ENCODE peak calls at places on chromosomes 12 and 14, in six cellular contexts. K, S, L, Z, V and A are unnamed samples.

GRCh38 chr14:56150645-56151345 is 32.6 kb downstream of the PELI2 start:
- DNase-seq in Z (no peak), L (no peak), V (no peak), S (no peak), K (no peak), A (no peak)

GRCh38 chr14:21092147-21093011 is 6.1 kb downstream of the ZNF219 start:
- DNase-seq in Z (peak), K (peak), L (peak), V (peak), S (peak), A (peak)

GRCh38 chr14:65847065-65847847 is 434.7 kb downstream of the FUT8 start:
- DNase-seq in L (no peak), V (no peak), S (no peak), K (no peak), Z (no peak), A (no peak)

GRCh38 chr12:32198555-32198954 is 91.9 kb downstream of the BICD1 start:
- DNase-seq in S (no peak), V (peak), L (no peak), K (peak), Z (no peak), A (peak)

GRCh38 chr14:68512088-68512487 is 280.8 kb downstream of the ZFP36L1 start:
- DNase-seq in L (no peak), Z (no peak), V (no peak), S (peak), K (no peak), A (peak)

GRCh38 chr12:75825686-75826085 is 205.9 kb downstream of the PHLDA1 start:
- DNase-seq in Z (no peak), K (peak), L (no peak), V (peak), S (no peak), A (peak)

GRCh38 chr12:121278450-121279375 is 17.8 kb downstream of the CAMKK2 start:
- DNase-seq in S (peak), Z (no peak), L (no peak), K (no peak), V (no peak), A (peak)

GRCh38 chr14:22280497-22281321 is 308.3 kb downstream of the DAD1 start:
- DNase-seq in L (no peak), K (no peak), S (no peak), Z (no peak), V (no peak), A (no peak)

GRCh38 chr14:49863483-49864262 is 11.1 kb upstream of the NEMF start:
- DNase-seq in Z (peak), V (no peak), S (peak), K (no peak), L (peak), A (peak)

GRCh38 chr12:95437565-95437964 is 36.4 kb upstream of the METAP2 start:
- DNase-seq in Z (no peak), V (no peak), K (no peak), L (no peak), S (no peak), A (no peak)

GRCh38 chr14:60220917-60221316 is 28.1 kb upstream of the PPM1A start:
- DNase-seq in V (no peak), S (no peak), Z (no peak), K (no peak), L (no peak), A (no peak)

GRCh38 chr14:67469954-67470353 is 18.6 kb downstream of the TMEM229B start:
- DNase-seq in Z (no peak), L (no peak), V (no peak), K (no peak), S (no peak), A (no peak)

GRCh38 chr14:101019974-101020710 is 116.6 kb upstream of the RTL1 start:
- DNase-seq in K (no peak), V (no peak), Z (no peak), L (no peak), S (no peak), A (no peak)

GRCh38 chr12:113128802-113129663 is 6.5 kb downstream of the RASAL1 start:
- DNase-seq in K (no peak), Z (no peak), V (no peak), L (no peak), S (peak), A (no peak)

GRCh38 chr14:26217778-26218177 is 380.1 kb downstream of the NOVA1 start:
- DNase-seq in L (no peak), Z (no peak), V (no peak), S (no peak), K (no peak), A (no peak)

GRCh38 chr12:103905730-103906349 is 24.4 kb upstream of the HSP90B1 start:
- DNase-seq in L (no peak), Z (no peak), S (no peak), V (no peak), K (no peak), A (no peak)

GRCh38 chr14:77980475-77981321 is 180.8 kb downstream of the ADCK1 start:
- DNase-seq in K (no peak), S (no peak), L (peak), V (no peak), Z (peak), A (no peak)

GRCh38 chr12:44817687-44818086 is 58.4 kb downstream of the NELL2 start:
- DNase-seq in Z (no peak), L (no peak), V (no peak), K (no peak), S (no peak), A (no peak)

GRCh38 chr12:26108915-26109314 is 15.9 kb downstream of the BHLHE41 start:
- DNase-seq in L (no peak), S (no peak), Z (no peak), V (no peak), K (no peak), A (no peak)

GRCh38 chr12:54052745-54053624 is 650 bp upstream of the HOXC4 start:
- DNase-seq in S (peak), L (no peak), K (no peak), Z (peak), V (no peak), A (peak)

GRCh38 chr14:23306412-23307145 is at the start of gene BCL2L2:
- DNase-seq in Z (peak), L (peak), S (peak), V (peak), K (peak), A (peak)

GRCh38 chr14:23047042-23047634 is 5.1 kb downstream of the PSMB11 start:
- DNase-seq in Z (no peak), K (peak), V (no peak), S (no peak), L (no peak), A (no peak)

GRCh38 chr14:98700748-98701147 is 571.2 kb downstream of the BCL11B start:
- DNase-seq in V (no peak), K (no peak), L (no peak), Z (no peak), S (no peak), A (no peak)

GRCh38 chr14:102568115-102568614 is 24.3 kb upstream of the RCOR1 start:
- DNase-seq in S (no peak), V (peak), K (peak), Z (peak), L (no peak), A (no peak)

GRCh38 chr14:89912667-89913211 is 41.8 kb downstream of the EFCAB11 start:
- DNase-seq in Z (peak), V (no peak), S (peak), L (no peak), K (peak), A (peak)

GRCh38 chr12:53190108-53190729 is 9.5 kb upstream of the CSAD start:
- DNase-seq in V (peak), S (peak), K (peak), Z (peak), L (peak), A (peak)

GRCh38 chr12:55830601-55831406 is 1.4 kb upstream of the DNAJC14 start:
- DNase-seq in V (no peak), Z (peak), L (peak), S (peak), K (no peak), A (peak)

GRCh38 chr14:65159281-65160062 is 57.2 kb upstream of the MAX start:
- DNase-seq in S (no peak), V (no peak), L (no peak), Z (no peak), K (no peak), A (no peak)

GRCh38 chr14:63928744-63929174 is 76.0 kb downstream of the SYNE2 start:
- DNase-seq in L (no peak), Z (no peak), V (no peak), K (no peak), S (peak), A (no peak)

GRCh38 chr12:98745578-98746391 is 100.7 kb downstream of the APAF1 start:
- DNase-seq in Z (no peak), K (no peak), S (peak), L (peak), V (no peak), A (peak)

GRCh38 chr14:97379091-97379531 is 581.9 kb downstream of the VRK1 start:
- DNase-seq in S (no peak), Z (no peak), K (no peak), V (no peak), L (peak), A (no peak)

GRCh38 chr12:38850463-38850862 is 54.9 kb downstream of the CPNE8 start:
- DNase-seq in Z (no peak), V (no peak), K (no peak), L (no peak), S (no peak), A (peak)

GRCh38 chr12:65585648-65586420 is 238.4 kb upstream of the HMGA2 start:
- DNase-seq in Z (no peak), V (no peak), S (no peak), K (no peak), L (no peak), A (no peak)

GRCh38 chr14:77033622-77034521 is 5.4 kb upstream of the IRF2BPL start:
- DNase-seq in S (peak), K (peak), Z (peak), V (no peak), L (peak), A (peak)

GRCh38 chr12:124477109-124477915 is 90.1 kb downstream of the NCOR2 start:
- DNase-seq in V (no peak), K (no peak), Z (no peak), L (no peak), S (no peak), A (no peak)

GRCh38 chr14:101442451-101442850 is 118.8 kb upstream of the DIO3 start:
- DNase-seq in Z (no peak), S (no peak), K (no peak), L (no peak), V (no peak), A (no peak)

GRCh38 chr14:103702095-103702494 is 13.2 kb downstream of the XRCC3 start:
- DNase-seq in V (no peak), S (no peak), Z (no peak), K (no peak), L (no peak), A (no peak)

GRCh38 chr12:121490401-121491257 is 90.2 kb downstream of the KDM2B start:
- DNase-seq in Z (no peak), S (no peak), V (no peak), K (no peak), L (no peak), A (no peak)

GRCh38 chr12:56258820-56259183 is 618 bp upstream of the ANKRD52 start:
- DNase-seq in K (no peak), Z (no peak), L (no peak), V (no peak), S (no peak), A (no peak)

GRCh38 chr14:36852853-36853634 is 191.4 kb downstream of the PAX9 start:
- DNase-seq in S (no peak), L (no peak), Z (peak), K (no peak), V (no peak), A (peak)
- H3K27ac ChIP-seq in S (no peak), L (no peak), Z (no peak), K (no peak), V (no peak), A (no peak)

GRCh38 chr14:52349731-52350130 is 35.6 kb downstream of the PTGER2 start:
- DNase-seq in S (no peak), K (no peak), V (no peak), L (no peak), Z (no peak), A (no peak)
- TF ChIP-seq EZH2phosphoT487 in S (no peak), K (no peak), V (no peak), L (no peak), Z (no peak), A (no peak)

GRCh38 chr12:109695961-109696461 is 17.6 kb upstream of the FAM222A start:
- DNase-seq in V (peak), S (no peak), Z (peak), K (no peak), L (peak), A (no peak)
- H2AFZ ChIP-seq in V (peak), S (no peak), Z (no peak), K (no peak), L (no peak), A (no peak)

DNA sequence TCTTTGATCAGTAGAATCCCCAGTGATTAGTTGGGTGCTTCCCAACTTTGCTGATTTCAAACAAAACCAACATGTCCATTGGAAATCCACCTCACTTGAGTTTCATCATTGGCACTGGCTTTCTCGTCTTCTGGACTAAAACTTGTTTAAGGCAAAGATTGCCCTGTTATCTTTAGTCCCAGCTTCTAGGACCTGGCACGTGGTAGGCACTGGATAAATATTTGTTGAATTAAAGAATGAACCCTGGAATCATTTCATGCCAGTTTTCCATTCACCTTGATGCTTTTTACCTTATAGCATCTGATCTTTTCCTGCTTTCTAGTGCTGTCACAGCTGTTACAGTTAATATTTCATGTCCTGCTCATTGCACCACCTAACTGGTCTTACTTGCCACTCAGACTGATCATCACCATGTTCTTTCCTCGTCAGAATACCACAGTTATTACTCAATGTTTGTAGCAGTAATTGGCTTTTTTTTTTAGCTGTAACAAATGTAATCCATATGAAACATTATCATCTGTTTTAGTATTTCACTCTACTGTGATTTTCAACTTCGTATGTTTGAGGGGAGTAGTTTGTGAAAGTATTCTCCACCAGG is 7.3 kb upstream of the C12orf50 start:
- DNase-seq in K (peak), Z (peak), S (no peak), V (no peak), L (no peak), A (peak)
- H3K27ac ChIP-seq in K (no peak), Z (peak), S (peak), V (no peak), L (no peak), A (peak)

GRCh38 chr12:108768591-108769500 is 37.5 kb upstream of the CORO1C start:
- DNase-seq in Z (peak), L (peak), V (peak), S (peak), K (no peak), A (no peak)
- TF ChIP-seq EZH2phosphoT487 in Z (no peak), L (no peak), V (no peak), S (no peak), K (no peak), A (no peak)

GRCh38 chr12:116057356-116057755 is 220.1 kb downstream of the MED13L start:
- DNase-seq in K (no peak), L (no peak), Z (no peak), V (no peak), S (no peak), A (peak)

GRCh38 chr12:116059901-116060300 is 217.6 kb downstream of the MED13L start:
- DNase-seq in K (no peak), Z (no peak), V (no peak), S (no peak), L (no peak), A (no peak)

GRCh38 chr12:116055895-116056607 is 221.4 kb downstream of the MED13L start:
- DNase-seq in V (no peak), S (no peak), Z (no peak), K (no peak), L (no peak), A (no peak)

GRCh38 chr12:116060765-116061164 is 216.7 kb downstream of the MED13L start:
- DNase-seq in S (no peak), L (no peak), V (no peak), K (no peak), Z (no peak), A (peak)

DNA sequence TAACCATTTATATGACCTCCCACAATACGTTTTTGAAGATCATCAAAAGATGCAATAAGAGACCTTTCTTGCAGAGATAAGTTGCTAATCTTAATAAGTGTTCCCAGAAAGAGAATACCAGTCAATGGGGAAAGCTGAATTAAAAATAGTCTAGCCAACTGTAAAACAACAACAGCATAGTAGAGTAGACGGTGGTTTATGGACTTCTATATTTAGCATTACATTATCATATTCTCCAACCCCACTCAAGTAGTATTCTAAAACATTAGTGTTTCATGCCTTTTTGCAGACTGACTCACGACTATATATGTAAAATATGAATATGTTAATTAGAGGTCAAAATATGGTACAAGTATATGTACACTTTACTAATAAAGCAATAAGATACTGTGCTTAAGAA is 218.9 kb downstream of the MED13L start:
- DNase-seq in V (no peak), Z (no peak), S (no peak), K (no peak), L (no peak), A (no peak)
- H2AFZ ChIP-seq in V (no peak), Z (no peak), S (no peak), K (no peak), L (no peak), A (no peak)

DNA sequence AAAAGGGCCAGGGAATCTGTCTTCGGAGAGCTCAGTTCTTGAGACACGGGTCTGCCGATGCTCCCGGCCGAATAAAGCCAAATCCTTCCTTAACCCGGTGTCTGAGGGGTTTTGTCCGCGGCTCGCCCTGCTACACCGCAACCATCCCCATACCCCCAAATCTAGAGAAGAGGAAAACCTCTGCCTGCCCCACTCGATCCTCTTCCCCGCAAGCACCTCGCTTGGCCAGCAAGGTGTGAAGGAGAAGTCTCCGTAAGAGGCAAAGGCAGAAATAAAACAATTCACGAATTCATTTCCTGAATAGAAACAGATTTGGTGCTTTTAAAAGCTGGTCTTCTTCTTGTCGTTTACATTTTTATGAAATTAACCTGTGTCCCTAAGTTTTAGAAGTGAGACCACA is 67.3 kb upstream of the GALNT9 start:
- DNase-seq in K (no peak), S (no peak), L (no peak), V (no peak), Z (no peak), A (no peak)
- H3K27ac ChIP-seq in K (no peak), S (no peak), L (no peak), V (no peak), Z (no peak), A (no peak)

GRCh38 chr12:106417926-106418910 is 60.7 kb downstream of the POLR3B start:
- DNase-seq in S (no peak), K (peak), Z (no peak), V (peak), L (no peak), A (peak)

GRCh38 chr12:106415134-106415533 is 57.6 kb downstream of the POLR3B start:
- DNase-seq in Z (no peak), V (no peak), S (no peak), K (peak), L (no peak), A (peak)

GRCh38 chr12:106416273-106416672 is 58.7 kb downstream of the POLR3B start:
- DNase-seq in L (peak), Z (no peak), V (no peak), K (no peak), S (no peak), A (no peak)

GRCh38 chr12:106423291-106423690 is 65.7 kb downstream of the POLR3B start:
- DNase-seq in S (no peak), L (no peak), Z (peak), V (no peak), K (no peak), A (no peak)

GRCh38 chr12:106418970-106419369 is 61.4 kb downstream of the POLR3B start:
- DNase-seq in S (no peak), V (no peak), K (no peak), Z (no peak), L (no peak), A (no peak)
- TF ChIP-seq EZH2phosphoT487 in S (no peak), V (no peak), K (no peak), Z (no peak), L (no peak), A (no peak)

GRCh38 chr12:6080149-6081045 is 44.1 kb downstream of the VWF start:
- DNase-seq in S (no peak), V (no peak), L (no peak), Z (no peak), K (no peak), A (no peak)

GRCh38 chr12:6084261-6084968 is 40.1 kb downstream of the VWF start:
- DNase-seq in S (peak), K (peak), Z (peak), V (peak), L (peak), A (peak)

GRCh38 chr12:6084969-6085450 is 39.5 kb downstream of the VWF start:
- DNase-seq in V (no peak), K (no peak), L (peak), Z (no peak), S (no peak), A (no peak)

GRCh38 chr12:6083606-6084005 is 40.9 kb downstream of the VWF start:
- DNase-seq in Z (no peak), K (no peak), S (no peak), V (no peak), L (no peak), A (no peak)

DNA sequence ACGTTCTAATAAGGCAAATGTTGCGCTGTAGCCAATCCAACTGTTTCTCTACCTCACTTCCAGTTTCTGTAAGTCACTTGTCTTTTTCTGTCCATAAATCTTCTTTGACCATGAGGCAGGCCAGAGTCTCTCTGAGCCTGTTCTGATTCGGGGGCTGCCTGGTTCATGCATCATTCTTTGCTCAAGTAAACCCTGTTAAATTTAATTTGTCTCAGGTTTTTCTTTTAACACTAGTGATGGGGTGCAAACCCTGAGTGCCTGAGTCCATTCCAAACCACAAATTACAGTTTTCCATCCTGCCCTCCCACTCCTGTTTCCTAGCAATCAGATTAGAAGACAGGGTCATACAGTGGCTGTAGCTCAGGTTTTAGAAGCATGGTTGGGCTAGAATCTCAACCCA is 41.9 kb downstream of the VWF start:
- DNase-seq in L (no peak), S (no peak), V (no peak), Z (no peak), K (no peak), A (no peak)
- H2AFZ ChIP-seq in L (no peak), S (no peak), V (no peak), Z (no peak), K (no peak), A (no peak)